ENCODE peak calls at places on chromosomes 11 and 22, in six cellular contexts. One of them, this sample, is unnamed.

GRCh38 chr11:68387840-68388239 is 72.7 kb upstream of the PPP6R3 start:
- DNase-seq in psoas muscle: no peak
- DNase-seq in SJSA1: no peak
- DNase-seq in lower lobe of right lung: no peak
- DNase-seq in fibroblast of lung: no peak
- DNase-seq in A549: no peak
- DNase-seq in this sample: no peak

GRCh38 chr11:2776351-2777061 is 76.7 kb upstream of the KCNQ1OT1 start:
- DNase-seq in psoas muscle: peak; percentile 11
- DNase-seq in SJSA1: no peak
- DNase-seq in lower lobe of right lung: peak; percentile 43
- DNase-seq in fibroblast of lung: no peak
- DNase-seq in A549: no peak
- DNase-seq in this sample: no peak

GRCh38 chr11:3709977-3710376 is 38.8 kb upstream of the CHRNA10 start:
- DNase-seq in psoas muscle: no peak
- DNase-seq in SJSA1: no peak
- DNase-seq in lower lobe of right lung: no peak
- DNase-seq in fibroblast of lung: peak; percentile 55
- DNase-seq in A549: no peak
- DNase-seq in this sample: no peak

GRCh38 chr22:48975252-48975780 is 852.4 kb downstream of the BRD1 start:
- DNase-seq in psoas muscle: no peak
- DNase-seq in SJSA1: no peak
- DNase-seq in lower lobe of right lung: no peak
- DNase-seq in fibroblast of lung: no peak
- DNase-seq in A549: no peak
- DNase-seq in this sample: no peak

GRCh38 chr11:34447044-34447443 is 8.3 kb downstream of the CAT start:
- DNase-seq in psoas muscle: no peak
- DNase-seq in SJSA1: no peak
- DNase-seq in lower lobe of right lung: no peak
- DNase-seq in fibroblast of lung: no peak
- DNase-seq in A549: no peak
- DNase-seq in this sample: no peak

GRCh38 chr11:127843483-127844396 is 743.6 kb downstream of the ETS1 start:
- DNase-seq in psoas muscle: peak; percentile 51
- DNase-seq in SJSA1: peak; percentile 2
- DNase-seq in lower lobe of right lung: peak; percentile 75
- DNase-seq in fibroblast of lung: peak; percentile 56
- DNase-seq in A549: peak; percentile 51
- DNase-seq in this sample: peak; percentile 10

GRCh38 chr11:1504164-1504563 is 17.6 kb upstream of the MOB2 start:
- DNase-seq in psoas muscle: no peak
- DNase-seq in SJSA1: no peak
- DNase-seq in lower lobe of right lung: peak; percentile 10
- DNase-seq in fibroblast of lung: no peak
- DNase-seq in A549: no peak
- DNase-seq in this sample: no peak

GRCh38 chr11:8092587-8093424 is 11.8 kb downstream of the TUB start:
- DNase-seq in psoas muscle: peak; percentile 56
- DNase-seq in SJSA1: peak; percentile 28
- DNase-seq in lower lobe of right lung: peak; percentile 67
- DNase-seq in fibroblast of lung: peak; percentile 57
- DNase-seq in A549: peak; percentile 66
- DNase-seq in this sample: peak; percentile 22

GRCh38 chr11:46160100-46160499 is 38.8 kb upstream of the PHF21A start:
- DNase-seq in psoas muscle: no peak
- DNase-seq in SJSA1: no peak
- DNase-seq in lower lobe of right lung: no peak
- DNase-seq in fibroblast of lung: no peak
- DNase-seq in A549: peak; percentile 25
- DNase-seq in this sample: no peak

GRCh38 chr22:22235564-22235963 is 9.0 kb upstream of the VPREB1 start:
- DNase-seq in psoas muscle: no peak
- DNase-seq in SJSA1: no peak
- DNase-seq in lower lobe of right lung: no peak
- DNase-seq in fibroblast of lung: no peak
- DNase-seq in A549: peak; percentile 27
- DNase-seq in this sample: no peak

GRCh38 chr11:2563216-2564007 is 118.6 kb downstream of the KCNQ1 start:
- DNase-seq in psoas muscle: peak; percentile 9
- DNase-seq in SJSA1: no peak
- DNase-seq in lower lobe of right lung: peak; percentile 37
- DNase-seq in fibroblast of lung: no peak
- DNase-seq in A549: no peak
- DNase-seq in this sample: no peak

GRCh38 chr11:89491141-89491690 is at the start of gene NOX4:
- DNase-seq in psoas muscle: peak; percentile 65
- DNase-seq in SJSA1: peak; percentile 48
- DNase-seq in lower lobe of right lung: peak; percentile 50
- DNase-seq in fibroblast of lung: peak; percentile 81
- DNase-seq in A549: no peak
- DNase-seq in this sample: peak; percentile 12

GRCh38 chr11:7882860-7883259 is 48.2 kb downstream of the OR10A6 start:
- DNase-seq in psoas muscle: no peak
- DNase-seq in SJSA1: no peak
- DNase-seq in lower lobe of right lung: no peak
- DNase-seq in fibroblast of lung: no peak
- DNase-seq in A549: no peak
- DNase-seq in this sample: no peak

GRCh38 chr11:26896716-26897115 is 97.2 kb upstream of the FIBIN start:
- DNase-seq in psoas muscle: no peak
- DNase-seq in SJSA1: no peak
- DNase-seq in lower lobe of right lung: no peak
- DNase-seq in fibroblast of lung: peak; percentile 34
- DNase-seq in A549: no peak
- DNase-seq in this sample: no peak

GRCh38 chr11:64556044-64556720 is 34.8 kb upstream of the SLC22A12 start:
- DNase-seq in psoas muscle: no peak
- DNase-seq in SJSA1: no peak
- DNase-seq in lower lobe of right lung: no peak
- DNase-seq in fibroblast of lung: no peak
- DNase-seq in A549: no peak
- DNase-seq in this sample: no peak

GRCh38 chr22:33789690-33790253 is 130.5 kb downstream of the LARGE1 start:
- DNase-seq in psoas muscle: no peak
- DNase-seq in SJSA1: no peak
- DNase-seq in lower lobe of right lung: no peak
- DNase-seq in fibroblast of lung: no peak
- DNase-seq in A549: no peak
- DNase-seq in this sample: no peak

GRCh38 chr11:25758145-25758661 is 573.7 kb upstream of the ANO3 start:
- DNase-seq in psoas muscle: no peak
- DNase-seq in SJSA1: no peak
- DNase-seq in lower lobe of right lung: no peak
- DNase-seq in fibroblast of lung: peak; percentile 15
- DNase-seq in A549: no peak
- DNase-seq in this sample: no peak

GRCh38 chr22:46600397-46600796 is 19.8 kb upstream of the GRAMD4 start:
- DNase-seq in psoas muscle: no peak
- DNase-seq in SJSA1: no peak
- DNase-seq in lower lobe of right lung: no peak
- DNase-seq in fibroblast of lung: no peak
- DNase-seq in A549: no peak
- DNase-seq in this sample: no peak

GRCh38 chr11:107844041-107844440 is 14.5 kb downstream of the SLC35F2 start:
- DNase-seq in psoas muscle: no peak
- DNase-seq in SJSA1: no peak
- DNase-seq in lower lobe of right lung: no peak
- DNase-seq in fibroblast of lung: peak; percentile 82
- DNase-seq in A549: peak; percentile 33
- DNase-seq in this sample: no peak

GRCh38 chr11:107836811-107837210 is 21.8 kb downstream of the SLC35F2 start:
- DNase-seq in psoas muscle: no peak
- DNase-seq in SJSA1: no peak
- DNase-seq in lower lobe of right lung: no peak
- DNase-seq in fibroblast of lung: no peak
- DNase-seq in A549: no peak
- DNase-seq in this sample: no peak

GRCh38 chr11:107834995-107835394 is 23.6 kb downstream of the SLC35F2 start:
- DNase-seq in psoas muscle: no peak
- DNase-seq in SJSA1: no peak
- DNase-seq in lower lobe of right lung: no peak
- DNase-seq in fibroblast of lung: no peak
- DNase-seq in A549: no peak
- DNase-seq in this sample: no peak

DNA sequence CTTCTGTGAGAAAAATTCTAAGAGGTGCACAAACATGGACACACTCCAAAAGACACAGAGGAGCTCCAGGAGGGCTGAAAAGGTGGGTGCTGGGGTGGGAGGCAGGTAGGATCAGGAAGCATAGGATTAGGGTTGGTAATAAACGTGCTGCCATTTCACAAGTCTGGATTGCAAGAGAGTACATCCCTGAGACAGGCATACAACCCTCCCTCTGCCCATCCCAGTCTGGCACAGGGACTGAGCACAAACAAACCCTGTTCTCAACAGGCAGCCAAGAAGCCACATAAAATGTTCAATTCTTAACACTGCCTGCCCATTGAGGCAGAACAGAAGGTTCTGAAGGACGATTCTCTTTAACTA is 18.5 kb downstream of the SLC35F2 start:
- DNase-seq in psoas muscle: no peak
- DNase-seq in SJSA1: no peak
- DNase-seq in lower lobe of right lung: no peak
- DNase-seq in fibroblast of lung: no peak
- DNase-seq in A549: peak; percentile 41
- DNase-seq in this sample: no peak
- H3K4me3 ChIP-seq in psoas muscle: no peak overlapping the region
- H3K4me3 ChIP-seq in SJSA1: peak overlapping the region; percentile 9
- H3K4me3 ChIP-seq in lower lobe of right lung: no peak overlapping the region
- H3K4me3 ChIP-seq in fibroblast of lung: no peak overlapping the region
- H3K4me3 ChIP-seq in A549: peak overlapping the region; percentile 33
- H3K4me3 ChIP-seq in this sample: peak overlapping the region; percentile 59

GRCh38 chr11:57502870-57503269 is 12.6 kb downstream of the SLC43A1 start:
- DNase-seq in psoas muscle: no peak
- DNase-seq in SJSA1: no peak
- DNase-seq in lower lobe of right lung: no peak
- DNase-seq in fibroblast of lung: no peak
- DNase-seq in A549: no peak
- DNase-seq in this sample: no peak

GRCh38 chr11:57500926-57501325 is 14.6 kb downstream of the SLC43A1 start:
- DNase-seq in psoas muscle: no peak
- DNase-seq in SJSA1: no peak
- DNase-seq in lower lobe of right lung: no peak
- DNase-seq in fibroblast of lung: no peak
- DNase-seq in A549: no peak
- DNase-seq in this sample: no peak

GRCh38 chr11:57502376-57502775 is 13.1 kb downstream of the SLC43A1 start:
- DNase-seq in psoas muscle: no peak
- DNase-seq in SJSA1: no peak
- DNase-seq in lower lobe of right lung: no peak
- DNase-seq in fibroblast of lung: no peak
- DNase-seq in A549: no peak
- DNase-seq in this sample: no peak

GRCh38 chr11:57500526-57500925 is 15.0 kb downstream of the SLC43A1 start:
- DNase-seq in psoas muscle: no peak
- DNase-seq in SJSA1: no peak
- DNase-seq in lower lobe of right lung: no peak
- DNase-seq in fibroblast of lung: no peak
- DNase-seq in A549: no peak
- DNase-seq in this sample: no peak

DNA sequence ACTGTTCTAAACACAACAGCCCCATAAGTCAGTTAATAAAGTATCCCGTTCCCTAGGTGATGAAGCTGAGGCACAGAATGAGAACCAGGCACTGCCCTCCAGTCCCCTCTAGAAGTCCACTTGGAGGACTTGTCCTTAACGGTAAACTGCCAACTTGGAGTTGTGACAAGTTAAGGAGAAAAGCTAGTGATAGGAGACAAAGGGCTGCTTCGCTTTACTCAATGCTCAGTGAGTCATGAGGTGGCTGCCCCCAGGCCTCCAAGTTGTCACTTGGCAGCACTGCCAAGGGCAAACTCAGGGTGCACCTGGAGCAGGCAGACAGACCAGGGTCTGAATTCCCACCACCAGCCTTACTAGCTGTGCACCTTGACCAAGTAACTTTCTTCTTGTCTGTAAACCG is 13.6 kb downstream of the SLC43A1 start:
- DNase-seq in psoas muscle: no peak
- DNase-seq in SJSA1: no peak
- DNase-seq in lower lobe of right lung: no peak
- DNase-seq in fibroblast of lung: no peak
- DNase-seq in A549: no peak
- DNase-seq in this sample: no peak
- H3K27ac ChIP-seq in psoas muscle: peak overlapping the region; percentile 79
- H3K27ac ChIP-seq in SJSA1: no peak overlapping the region
- H3K27ac ChIP-seq in lower lobe of right lung: no peak overlapping the region
- H3K27ac ChIP-seq in fibroblast of lung: no peak overlapping the region
- H3K27ac ChIP-seq in A549: no peak overlapping the region
- H3K27ac ChIP-seq in this sample: no peak overlapping the region

DNA sequence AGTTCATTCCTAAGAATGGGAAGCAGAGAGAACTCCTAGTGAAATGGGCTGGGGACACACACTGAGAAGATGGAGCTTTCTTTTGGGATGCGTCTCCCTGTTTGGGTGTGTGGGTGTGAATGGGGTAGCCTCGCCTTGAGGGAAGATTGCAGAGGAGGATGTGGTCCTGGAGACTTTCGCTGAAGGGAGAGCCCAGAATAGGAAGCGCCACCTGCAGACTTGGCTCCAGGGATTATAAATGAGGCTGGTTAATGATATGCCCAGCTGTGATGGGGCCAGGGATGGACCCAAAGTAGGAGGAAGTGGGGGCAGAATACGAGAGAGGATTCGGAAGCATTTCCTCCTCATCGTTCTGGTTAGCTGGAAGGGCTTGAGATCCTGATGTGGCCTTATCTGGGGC is 13.7 kb downstream of the RELT start:
- DNase-seq in psoas muscle: peak; percentile 1
- DNase-seq in SJSA1: no peak
- DNase-seq in lower lobe of right lung: peak; percentile 6
- DNase-seq in fibroblast of lung: no peak
- DNase-seq in A549: no peak
- DNase-seq in this sample: no peak
- H3K4me3 ChIP-seq in psoas muscle: no peak overlapping the region
- H3K4me3 ChIP-seq in SJSA1: no peak overlapping the region
- H3K4me3 ChIP-seq in lower lobe of right lung: no peak overlapping the region
- H3K4me3 ChIP-seq in fibroblast of lung: no peak overlapping the region
- H3K4me3 ChIP-seq in A549: no peak overlapping the region
- H3K4me3 ChIP-seq in this sample: no peak overlapping the region

GRCh38 chr22:29997516-29997915 is 82.7 kb upstream of the HORMAD2 start:
- DNase-seq in psoas muscle: no peak
- DNase-seq in SJSA1: no peak
- DNase-seq in lower lobe of right lung: no peak
- DNase-seq in fibroblast of lung: no peak
- DNase-seq in A549: no peak
- DNase-seq in this sample: no peak

GRCh38 chr22:29994941-29995340 is 85.3 kb upstream of the HORMAD2 start:
- DNase-seq in psoas muscle: no peak
- DNase-seq in SJSA1: no peak
- DNase-seq in lower lobe of right lung: no peak
- DNase-seq in fibroblast of lung: peak; percentile 63
- DNase-seq in A549: peak; percentile 37
- DNase-seq in this sample: no peak

GRCh38 chr22:29998627-29999026 is 81.6 kb upstream of the HORMAD2 start:
- DNase-seq in psoas muscle: no peak
- DNase-seq in SJSA1: no peak
- DNase-seq in lower lobe of right lung: no peak
- DNase-seq in fibroblast of lung: no peak
- DNase-seq in A549: no peak
- DNase-seq in this sample: no peak

GRCh38 chr22:29992341-29993275 is 87.7 kb upstream of the HORMAD2 start:
- DNase-seq in psoas muscle: no peak
- DNase-seq in SJSA1: no peak
- DNase-seq in lower lobe of right lung: no peak
- DNase-seq in fibroblast of lung: peak; percentile 68
- DNase-seq in A549: no peak
- DNase-seq in this sample: no peak

GRCh38 chr22:29994027-29994715 is 86.1 kb upstream of the HORMAD2 start:
- DNase-seq in psoas muscle: no peak
- DNase-seq in SJSA1: peak; percentile 51
- DNase-seq in lower lobe of right lung: no peak
- DNase-seq in fibroblast of lung: peak; percentile 95
- DNase-seq in A549: peak; percentile 65
- DNase-seq in this sample: no peak
- H3K27ac ChIP-seq in psoas muscle: peak overlapping the region; percentile 63
- H3K27ac ChIP-seq in SJSA1: peak overlapping the region; percentile 38
- H3K27ac ChIP-seq in lower lobe of right lung: no peak overlapping the region
- H3K27ac ChIP-seq in fibroblast of lung: no peak overlapping the region
- H3K27ac ChIP-seq in A549: peak overlapping the region; percentile 77
- H3K27ac ChIP-seq in this sample: no peak overlapping the region

This sample was measured in thoracic aorta.